ENCODE peak calls at places on chromosomes 13 and 19, in four cellular contexts. W, S, R and Q are unnamed samples.

GRCh38 chr13:36357692-36358091 is 11.5 kb upstream of the SPART start:
- DNase-seq in R (peak; percentile 56), W (no peak), S (no peak), Q (peak; percentile 35)

GRCh38 chr13:108700421-108701170 is 71.2 kb downstream of the MYO16 start:
- DNase-seq in R (no peak), W (no peak), S (no peak), Q (no peak)

GRCh38 chr13:63490149-63490548 is 2074.5 kb upstream of the PCDH20 start:
- DNase-seq in S (no peak), W (no peak), R (no peak), Q (no peak)

GRCh38 chr13:41061914-41062837 is 867 bp downstream of the WBP4 start:
- DNase-seq in S (no peak), R (no peak), W (no peak), Q (no peak)

GRCh38 chr13:36750046-36750445 is 69.0 kb upstream of the RFXAP start:
- DNase-seq in S (no peak), W (no peak), R (no peak), Q (no peak)

GRCh38 chr19:30733826-30734550 is 361.8 kb downstream of the ZNF536 start:
- DNase-seq in S (no peak), W (no peak), R (no peak), Q (no peak)

GRCh38 chr19:5091576-5092215 is 122.8 kb downstream of the KDM4B start:
- DNase-seq in S (no peak), W (no peak), R (no peak), Q (peak; percentile 71)

GRCh38 chr19:2037676-2038255 is 13.3 kb downstream of the MKNK2 start:
- DNase-seq in S (no peak), R (peak; percentile 16), W (no peak), Q (peak; percentile 62)

GRCh38 chr13:72194531-72194930 is 327.5 kb upstream of the DACH1 start:
- DNase-seq in W (no peak), R (no peak), S (no peak), Q (no peak)

GRCh38 chr13:20706661-20707060 is 3.2 kb downstream of the IL17D start:
- DNase-seq in W (no peak), S (no peak), R (no peak), Q (no peak)

GRCh38 chr13:48806522-48806921 is 152.8 kb downstream of the CYSLTR2 start:
- DNase-seq in S (no peak), W (no peak), R (no peak), Q (no peak)

GRCh38 chr19:21586341-21587116 is 81.1 kb downstream of the ZNF429 start:
- DNase-seq in W (no peak), S (peak; percentile 38), R (peak; percentile 36), Q (peak; percentile 18)

GRCh38 chr13:33351324-33351723 is 65.8 kb upstream of the STARD13 start:
- DNase-seq in S (no peak), R (no peak), W (no peak), Q (no peak)

GRCh38 chr19:47729799-47730520 is 15.4 kb upstream of the NOP53 start:
- DNase-seq in R (peak; percentile 74), W (peak; percentile 91), S (peak; percentile 81), Q (peak; percentile 74)

GRCh38 chr19:11577451-11578341 is at the start of gene ACP5:
- DNase-seq in S (no peak), R (no peak), W (no peak), Q (no peak)

GRCh38 chr19:15369594-15369891 is 10.0 kb downstream of the AKAP8 start:
- DNase-seq in S (no peak), W (no peak), R (no peak), Q (peak; percentile 39)

GRCh38 chr13:91647361-91647970 is 249.0 kb downstream of the GPC5 start:
- DNase-seq in S (no peak), R (no peak), W (no peak), Q (no peak)

GRCh38 chr19:10193666-10194499 is 870 bp downstream of the DNMT1 start:
- DNase-seq in R (no peak), S (no peak), W (no peak), Q (no peak)

GRCh38 chr19:56838930-56839664 is 1.4 kb downstream of the PEG3 start:
- DNase-seq in S (peak; percentile 69), W (peak; percentile 88), R (peak; percentile 96), Q (peak; percentile 94)

GRCh38 chr13:79098603-79099002 is 307.5 kb downstream of the RBM26 start:
- DNase-seq in W (no peak), R (no peak), S (no peak), Q (no peak)

GRCh38 chr19:12834418-12834943 is at the start of gene RTBDN:
- DNase-seq in W (no peak), S (no peak), R (no peak), Q (no peak)

GRCh38 chr19:2171349-2172145 is 7.8 kb downstream of the DOT1L start:
- DNase-seq in W (no peak), R (peak; percentile 73), S (peak; percentile 39), Q (no peak)

GRCh38 chr13:21934309-21934708 is 263.4 kb downstream of the FGF9 start:
- DNase-seq in W (no peak), R (no peak), S (no peak), Q (no peak)

GRCh38 chr13:65964672-65965071 is 1265.5 kb downstream of the PCDH9 start:
- DNase-seq in S (no peak), R (no peak), W (no peak), Q (no peak)

GRCh38 chr19:14059093-14059480 is 2.8 kb downstream of the PALM3 start:
- DNase-seq in W (no peak), S (peak; percentile 34), R (no peak), Q (peak; percentile 24)

GRCh38 chr19:11377237-11377636 is 2.8 kb downstream of the SWSAP1 start:
- DNase-seq in W (no peak), S (no peak), R (no peak), Q (no peak)

GRCh38 chr19:33394723-33395560 is 21.4 kb downstream of the CEBPG start:
- DNase-seq in S (no peak), W (no peak), R (peak; percentile 13), Q (no peak)

GRCh38 chr19:12527034-12527836 is 24.0 kb downstream of the ZNF564 start:
- DNase-seq in S (no peak), R (no peak), W (no peak), Q (no peak)

GRCh38 chr13:48414501-48414900 is 1.6 kb upstream of the LPAR6 start:
- DNase-seq in R (no peak), S (no peak), W (no peak), Q (no peak)

GRCh38 chr13:48155850-48156249 is 60.9 kb upstream of the MED4 start:
- DNase-seq in R (no peak), S (no peak), W (no peak), Q (no peak)

GRCh38 chr19:11574689-11575088 is 2.8 kb downstream of the ACP5 start:
- DNase-seq in S (no peak), R (no peak), W (no peak), Q (no peak)

DNA sequence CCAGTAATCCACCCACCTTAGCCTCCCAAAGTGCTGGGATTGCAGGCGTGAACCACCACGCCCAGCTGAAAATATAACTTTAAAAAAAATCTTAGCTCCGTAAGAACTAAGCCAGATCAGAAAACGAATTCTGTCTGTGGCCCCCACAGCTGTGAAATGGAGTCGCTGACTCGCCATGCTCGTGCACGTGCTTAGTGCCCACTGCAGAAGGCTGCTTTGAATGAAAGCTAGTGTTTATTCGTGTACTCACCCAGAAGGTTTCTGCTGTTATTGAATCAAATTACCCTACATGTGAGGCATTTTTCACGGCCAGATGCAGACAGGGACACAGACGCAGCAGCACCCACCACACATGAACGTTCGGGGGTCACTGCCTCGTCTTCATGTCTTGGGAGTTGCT is 61.7 kb upstream of the F7 start:
- DNase-seq in W (no peak), R (no peak), S (no peak), Q (no peak)
- H3K4me3 ChIP-seq in W (no peak overlapping the region), R (no peak overlapping the region), S (no peak overlapping the region), Q (no peak overlapping the region)

GRCh38 chr19:49157445-49158224 is at the start of gene TRPM4:
- DNase-seq in R (peak; percentile 96), S (peak; percentile 96), W (peak; percentile 92), Q (peak; percentile 92)
- H3K4me3 ChIP-seq in R (peak within 1 kb of the TSS; percentile 93), S (peak within 1 kb of the TSS; percentile 66), W (peak within 1 kb of the TSS; percentile 86), Q (peak within 1 kb of the TSS; percentile 93)

DNA sequence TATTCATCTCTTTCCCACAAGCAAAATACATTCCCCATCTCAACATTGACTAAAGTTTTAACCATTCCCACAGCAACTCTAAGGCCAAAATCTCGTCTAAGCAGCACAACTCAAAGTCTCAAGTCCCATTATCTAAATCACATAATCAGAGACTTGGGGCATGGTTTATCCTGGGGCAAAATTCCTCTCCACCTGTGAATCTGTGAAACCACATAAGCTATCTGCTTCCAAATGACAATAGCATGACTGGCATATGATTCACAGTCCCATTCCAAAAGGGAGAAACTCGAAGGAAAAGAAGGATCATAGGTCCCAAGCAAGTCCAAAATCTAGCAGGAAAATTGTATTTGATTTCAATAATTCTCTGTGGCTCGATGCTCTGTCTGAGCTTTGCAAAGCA is 73.0 kb downstream of the ANKRD10 start:
- DNase-seq in W (no peak), R (no peak), S (no peak), Q (no peak)
- H3K4me3 ChIP-seq in W (no peak overlapping the region), R (no peak overlapping the region), S (no peak overlapping the region), Q (no peak overlapping the region)

DNA sequence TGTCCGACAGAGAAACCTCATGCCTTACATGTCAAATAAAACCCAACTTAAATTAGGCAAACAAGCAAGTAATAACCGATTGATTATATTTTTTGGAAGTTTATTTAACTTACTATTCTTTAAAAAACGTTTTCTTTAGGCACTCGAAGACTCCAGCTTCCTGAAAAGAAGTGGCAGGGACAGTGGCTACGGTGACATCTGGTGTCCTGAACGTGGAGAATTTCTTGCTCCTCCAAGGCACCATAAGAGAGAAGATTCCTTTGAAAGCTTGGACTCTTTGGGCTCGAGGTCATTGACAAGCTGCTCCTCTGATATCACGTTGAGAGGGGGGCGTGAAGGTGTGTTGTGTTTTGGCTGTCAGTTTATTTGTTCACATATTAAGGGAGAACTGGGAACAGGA is 164.4 kb downstream of the LMO7 start:
- DNase-seq in S (no peak), R (no peak), W (no peak), Q (no peak)
- H3K4me3 ChIP-seq in S (no peak overlapping the region), R (no peak overlapping the region), W (no peak overlapping the region), Q (no peak overlapping the region)

GRCh38 chr19:7924241-7924640 is 1.7 kb downstream of the CTXN1 start:
- DNase-seq in R (no peak), W (no peak), S (no peak), Q (no peak)
- H3K4me3 ChIP-seq in R (no peak overlapping the region), W (no peak overlapping the region), S (no peak overlapping the region), Q (no peak overlapping the region)